ENCODE peak calls at places on chromosomes 12 and 14, in six cellular contexts. One of them, this sample, is unnamed.

GRCh38 chr12:131755305-131756113 is 44.6 kb downstream of the SFSWAP start:
- DNase-seq in cardiac muscle cell: peak
- DNase-seq in colonic mucosa: no peak
- DNase-seq in Peyer's patch: no peak
- DNase-seq in WTC11: peak
- DNase-seq in fibroblast of mammary gland: peak
- DNase-seq in this sample: no peak

GRCh38 chr12:62785941-62786559 is 148.9 kb downstream of the PPM1H start:
- DNase-seq in colonic mucosa: no peak
- DNase-seq in cardiac muscle cell: no peak
- DNase-seq in fibroblast of mammary gland: peak
- DNase-seq in Peyer's patch: no peak
- DNase-seq in WTC11: no peak
- DNase-seq in this sample: peak

GRCh38 chr14:32430326-32430725 is 101.2 kb downstream of the AKAP6 start:
- DNase-seq in WTC11: no peak
- DNase-seq in Peyer's patch: no peak
- DNase-seq in fibroblast of mammary gland: peak
- DNase-seq in colonic mucosa: no peak
- DNase-seq in cardiac muscle cell: no peak
- DNase-seq in this sample: no peak

GRCh38 chr12:113194971-113195391 is 9.5 kb downstream of the RITA1 start:
- DNase-seq in colonic mucosa: no peak
- DNase-seq in Peyer's patch: no peak
- DNase-seq in cardiac muscle cell: no peak
- DNase-seq in fibroblast of mammary gland: peak
- DNase-seq in WTC11: no peak
- DNase-seq in this sample: no peak

GRCh38 chr12:2248901-2249381 is 196.2 kb downstream of the CACNA1C start:
- DNase-seq in cardiac muscle cell: no peak
- DNase-seq in WTC11: no peak
- DNase-seq in colonic mucosa: no peak
- DNase-seq in Peyer's patch: peak
- DNase-seq in fibroblast of mammary gland: peak
- DNase-seq in this sample: no peak

GRCh38 chr14:88904864-88905263 is 80.4 kb downstream of the TTC8 start:
- DNase-seq in WTC11: no peak
- DNase-seq in fibroblast of mammary gland: no peak
- DNase-seq in colonic mucosa: no peak
- DNase-seq in cardiac muscle cell: no peak
- DNase-seq in Peyer's patch: no peak
- DNase-seq in this sample: no peak

GRCh38 chr14:88128811-88129210 is 123.9 kb downstream of the GPR65 start:
- DNase-seq in Peyer's patch: peak
- DNase-seq in WTC11: no peak
- DNase-seq in colonic mucosa: no peak
- DNase-seq in cardiac muscle cell: no peak
- DNase-seq in fibroblast of mammary gland: peak
- DNase-seq in this sample: no peak

GRCh38 chr12:113005759-113006158 is 27.4 kb downstream of the OAS2 start:
- DNase-seq in cardiac muscle cell: peak
- DNase-seq in Peyer's patch: peak
- DNase-seq in colonic mucosa: no peak
- DNase-seq in fibroblast of mammary gland: peak
- DNase-seq in WTC11: no peak
- DNase-seq in this sample: peak

GRCh38 chr12:38601970-38602369 is 285.4 kb downstream of the ALG10B start:
- DNase-seq in fibroblast of mammary gland: no peak
- DNase-seq in colonic mucosa: no peak
- DNase-seq in Peyer's patch: no peak
- DNase-seq in cardiac muscle cell: no peak
- DNase-seq in WTC11: no peak
- DNase-seq in this sample: no peak

GRCh38 chr12:34605510-34605887 is 583.2 kb downstream of the ALG10 start:
- DNase-seq in colonic mucosa: no peak
- DNase-seq in Peyer's patch: no peak
- DNase-seq in WTC11: no peak
- DNase-seq in cardiac muscle cell: no peak
- DNase-seq in fibroblast of mammary gland: no peak
- DNase-seq in this sample: no peak

GRCh38 chr12:92533280-92533890 is 169.4 kb upstream of the PLEKHG7 start:
- DNase-seq in WTC11: no peak
- DNase-seq in colonic mucosa: no peak
- DNase-seq in fibroblast of mammary gland: peak
- DNase-seq in cardiac muscle cell: no peak
- DNase-seq in Peyer's patch: no peak
- DNase-seq in this sample: no peak

GRCh38 chr12:65308601-65309071 is 30.2 kb downstream of the MSRB3 start:
- DNase-seq in cardiac muscle cell: no peak
- DNase-seq in fibroblast of mammary gland: peak
- DNase-seq in WTC11: no peak
- DNase-seq in colonic mucosa: no peak
- DNase-seq in Peyer's patch: no peak
- DNase-seq in this sample: no peak

GRCh38 chr12:2286461-2287131 is 233.8 kb downstream of the CACNA1C start:
- DNase-seq in WTC11: no peak
- DNase-seq in colonic mucosa: no peak
- DNase-seq in fibroblast of mammary gland: no peak
- DNase-seq in Peyer's patch: no peak
- DNase-seq in cardiac muscle cell: no peak
- DNase-seq in this sample: no peak

GRCh38 chr12:70581199-70581598 is 56.0 kb downstream of the PTPRB start:
- DNase-seq in fibroblast of mammary gland: no peak
- DNase-seq in colonic mucosa: no peak
- DNase-seq in Peyer's patch: no peak
- DNase-seq in WTC11: no peak
- DNase-seq in cardiac muscle cell: no peak
- DNase-seq in this sample: no peak

GRCh38 chr12:61993734-61994345 is 266.4 kb upstream of the USP15 start:
- DNase-seq in WTC11: no peak
- DNase-seq in fibroblast of mammary gland: peak
- DNase-seq in cardiac muscle cell: peak
- DNase-seq in colonic mucosa: no peak
- DNase-seq in Peyer's patch: no peak
- DNase-seq in this sample: peak

GRCh38 chr12:12779529-12779928 is 5.9 kb upstream of the APOLD1 start:
- DNase-seq in colonic mucosa: no peak
- DNase-seq in Peyer's patch: no peak
- DNase-seq in fibroblast of mammary gland: peak
- DNase-seq in WTC11: no peak
- DNase-seq in cardiac muscle cell: no peak
- DNase-seq in this sample: no peak

GRCh38 chr12:111440152-111440551 is 34.4 kb downstream of the SH2B3 start:
- DNase-seq in fibroblast of mammary gland: no peak
- DNase-seq in WTC11: no peak
- DNase-seq in colonic mucosa: no peak
- DNase-seq in Peyer's patch: peak
- DNase-seq in cardiac muscle cell: no peak
- DNase-seq in this sample: no peak

GRCh38 chr12:96313606-96314005 is 86.6 kb downstream of the CDK17 start:
- DNase-seq in Peyer's patch: no peak
- DNase-seq in WTC11: no peak
- DNase-seq in fibroblast of mammary gland: no peak
- DNase-seq in cardiac muscle cell: no peak
- DNase-seq in colonic mucosa: no peak
- DNase-seq in this sample: no peak

GRCh38 chr14:33120341-33120740 is 181.7 kb downstream of the NPAS3 start:
- DNase-seq in WTC11: no peak
- DNase-seq in fibroblast of mammary gland: peak
- DNase-seq in Peyer's patch: no peak
- DNase-seq in cardiac muscle cell: no peak
- DNase-seq in colonic mucosa: no peak
- DNase-seq in this sample: no peak

GRCh38 chr12:110365743-110366473 is 37.6 kb downstream of the ANAPC7 start:
- DNase-seq in colonic mucosa: no peak
- DNase-seq in WTC11: no peak
- DNase-seq in fibroblast of mammary gland: no peak
- DNase-seq in cardiac muscle cell: no peak
- DNase-seq in Peyer's patch: no peak
- DNase-seq in this sample: no peak

GRCh38 chr12:54258286-54258685 is 21.6 kb downstream of the CBX5 start:
- DNase-seq in Peyer's patch: no peak
- DNase-seq in colonic mucosa: no peak
- DNase-seq in WTC11: no peak
- DNase-seq in fibroblast of mammary gland: no peak
- DNase-seq in cardiac muscle cell: no peak
- DNase-seq in this sample: no peak

GRCh38 chr12:94815958-94816357 is 165.6 kb upstream of the TMCC3 start:
- DNase-seq in fibroblast of mammary gland: no peak
- DNase-seq in WTC11: peak
- DNase-seq in Peyer's patch: peak
- DNase-seq in cardiac muscle cell: no peak
- DNase-seq in colonic mucosa: no peak
- DNase-seq in this sample: no peak

GRCh38 chr12:2523881-2524561 is 270.7 kb upstream of the FKBP4 start:
- DNase-seq in colonic mucosa: no peak
- DNase-seq in WTC11: no peak
- DNase-seq in Peyer's patch: no peak
- DNase-seq in cardiac muscle cell: no peak
- DNase-seq in fibroblast of mammary gland: no peak
- DNase-seq in this sample: no peak

GRCh38 chr12:96807741-96808140 is 99.3 kb upstream of the NEDD1 start:
- DNase-seq in fibroblast of mammary gland: no peak
- DNase-seq in colonic mucosa: no peak
- DNase-seq in Peyer's patch: no peak
- DNase-seq in WTC11: no peak
- DNase-seq in cardiac muscle cell: no peak
- DNase-seq in this sample: no peak

GRCh38 chr14:58944226-58944769 is 244.2 kb upstream of the DAAM1 start:
- DNase-seq in WTC11: peak
- DNase-seq in colonic mucosa: peak
- DNase-seq in Peyer's patch: peak
- DNase-seq in cardiac muscle cell: peak
- DNase-seq in fibroblast of mammary gland: no peak
- DNase-seq in this sample: no peak

GRCh38 chr14:68547305-68548193 is 245.3 kb downstream of the ZFP36L1 start:
- DNase-seq in cardiac muscle cell: no peak
- DNase-seq in Peyer's patch: peak
- DNase-seq in colonic mucosa: no peak
- DNase-seq in WTC11: no peak
- DNase-seq in fibroblast of mammary gland: peak
- DNase-seq in this sample: no peak

GRCh38 chr12:122843472-122843871 is 8.2 kb downstream of the HIP1R start:
- DNase-seq in WTC11: no peak
- DNase-seq in fibroblast of mammary gland: no peak
- DNase-seq in Peyer's patch: no peak
- DNase-seq in cardiac muscle cell: no peak
- DNase-seq in colonic mucosa: no peak
- DNase-seq in this sample: no peak

GRCh38 chr12:67441736-67442346 is 172.7 kb downstream of the CAND1 start:
- DNase-seq in Peyer's patch: peak
- DNase-seq in cardiac muscle cell: peak
- DNase-seq in WTC11: peak
- DNase-seq in fibroblast of mammary gland: peak
- DNase-seq in colonic mucosa: peak
- DNase-seq in this sample: peak
- TF ChIP-seq CTCF in Peyer's patch: peak
- TF ChIP-seq CTCF in cardiac muscle cell: peak
- TF ChIP-seq CTCF in WTC11: peak
- TF ChIP-seq CTCF in fibroblast of mammary gland: peak
- TF ChIP-seq CTCF in colonic mucosa: peak
- TF ChIP-seq CTCF in this sample: peak

GRCh38 chr12:116277393-116278258 is at the start of gene MED13L:
- DNase-seq in Peyer's patch: peak
- DNase-seq in cardiac muscle cell: peak
- DNase-seq in WTC11: peak
- DNase-seq in fibroblast of mammary gland: peak
- DNase-seq in colonic mucosa: peak
- DNase-seq in this sample: peak
- TF ChIP-seq CTCF in Peyer's patch: peak
- TF ChIP-seq CTCF in cardiac muscle cell: no peak
- TF ChIP-seq CTCF in WTC11: no peak
- TF ChIP-seq CTCF in fibroblast of mammary gland: no peak
- TF ChIP-seq CTCF in colonic mucosa: no peak
- TF ChIP-seq CTCF in this sample: peak

GRCh38 chr12:30925607-30926242 is 823 bp upstream of the TSPAN11 start:
- DNase-seq in Peyer's patch: no peak
- DNase-seq in colonic mucosa: no peak
- DNase-seq in cardiac muscle cell: no peak
- DNase-seq in WTC11: no peak
- DNase-seq in fibroblast of mammary gland: no peak
- DNase-seq in this sample: no peak

GRCh38 chr12:30928356-30929264 is 2.1 kb downstream of the TSPAN11 start:
- DNase-seq in colonic mucosa: no peak
- DNase-seq in Peyer's patch: no peak
- DNase-seq in cardiac muscle cell: peak
- DNase-seq in fibroblast of mammary gland: no peak
- DNase-seq in WTC11: no peak
- DNase-seq in this sample: no peak

GRCh38 chr12:30923057-30923456 is 3.5 kb upstream of the TSPAN11 start:
- DNase-seq in fibroblast of mammary gland: no peak
- DNase-seq in WTC11: no peak
- DNase-seq in colonic mucosa: no peak
- DNase-seq in Peyer's patch: no peak
- DNase-seq in cardiac muscle cell: no peak
- DNase-seq in this sample: no peak

GRCh38 chr12:30927210-30927576 is 645 bp downstream of the TSPAN11 start:
- DNase-seq in WTC11: no peak
- DNase-seq in colonic mucosa: no peak
- DNase-seq in fibroblast of mammary gland: no peak
- DNase-seq in Peyer's patch: no peak
- DNase-seq in cardiac muscle cell: no peak
- DNase-seq in this sample: no peak

GRCh38 chr12:30926243-30927209 is at the start of gene TSPAN11:
- DNase-seq in Peyer's patch: no peak
- DNase-seq in colonic mucosa: no peak
- DNase-seq in fibroblast of mammary gland: peak
- DNase-seq in WTC11: peak
- DNase-seq in cardiac muscle cell: peak
- DNase-seq in this sample: peak
- TF ChIP-seq CTCF in Peyer's patch: no peak
- TF ChIP-seq CTCF in colonic mucosa: no peak
- TF ChIP-seq CTCF in fibroblast of mammary gland: no peak
- TF ChIP-seq CTCF in WTC11: no peak
- TF ChIP-seq CTCF in cardiac muscle cell: no peak
- TF ChIP-seq CTCF in this sample: no peak

DNA sequence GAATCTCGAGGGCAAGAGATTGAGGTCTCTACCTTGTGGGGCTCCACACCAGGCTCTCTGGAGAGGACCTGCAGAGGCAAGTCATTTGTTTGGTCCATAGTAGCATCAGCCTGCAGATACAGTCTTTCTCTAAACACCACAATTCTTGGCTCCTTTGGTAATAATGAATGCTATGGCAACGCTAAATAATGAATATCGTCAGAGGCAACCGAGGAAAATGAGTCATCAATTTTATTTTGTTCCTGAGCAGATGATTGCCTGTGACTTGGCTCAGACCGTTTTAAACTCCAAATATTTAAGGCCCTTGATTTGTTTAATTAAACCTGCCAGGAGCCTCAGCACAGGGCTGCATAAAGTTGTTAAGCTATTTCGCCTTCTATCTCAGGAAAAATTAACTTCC is 924.1 kb upstream of the TMEM132C start:
- DNase-seq in colonic mucosa: no peak
- DNase-seq in WTC11: no peak
- DNase-seq in fibroblast of mammary gland: peak
- DNase-seq in Peyer's patch: no peak
- DNase-seq in cardiac muscle cell: no peak
- DNase-seq in this sample: no peak
- TF ChIP-seq CTCF in colonic mucosa: no peak
- TF ChIP-seq CTCF in WTC11: no peak
- TF ChIP-seq CTCF in fibroblast of mammary gland: no peak
- TF ChIP-seq CTCF in Peyer's patch: no peak
- TF ChIP-seq CTCF in cardiac muscle cell: no peak
- TF ChIP-seq CTCF in this sample: no peak